ENCODE peak calls at places on chromosome 13, in five cellular contexts. Y is left lung, V is body of pancreas, M is right lobe of liver, K is hepatocyte. J is an unnamed sample.

GRCh38 chr13:74575729-74576125 is 441.5 kb upstream of the KLF12 start:
- DNase-seq in Y (peak; percentile 50), V (peak; percentile 43), K (peak; percentile 69), M (peak; percentile 78), J (peak; percentile 63)

GRCh38 chr13:32472194-32472621 is 44.3 kb upstream of the N4BP2L1 start:
- DNase-seq in K (no peak), Y (no peak), M (no peak), V (no peak), J (no peak)

GRCh38 chr13:102707465-102707864 is 12.6 kb upstream of the METTL21C start:
- DNase-seq in V (no peak), K (no peak), M (no peak), Y (no peak), J (no peak)

GRCh38 chr13:106867249-106867648 is 299.3 kb upstream of the ARGLU1 start:
- DNase-seq in Y (no peak), K (peak; percentile 23), V (peak; percentile 5), M (no peak), J (no peak)

GRCh38 chr13:106078191-106078590 is 457.3 kb downstream of the EFNB2 start:
- DNase-seq in K (no peak), Y (no peak), V (no peak), M (no peak), J (no peak)

GRCh38 chr13:35720290-35720689 is 243.8 kb upstream of the MAB21L1 start:
- DNase-seq in V (no peak), M (no peak), K (no peak), Y (no peak), J (no peak)

GRCh38 chr13:19586904-19587634 is 25.7 kb upstream of the TPTE2 start:
- DNase-seq in K (no peak), Y (peak; percentile 52), V (peak; percentile 12), M (peak; percentile 28), J (peak; percentile 55)

GRCh38 chr13:44396295-44396962 is 22.8 kb downstream of the SERP2 start:
- DNase-seq in M (no peak), V (no peak), Y (no peak), K (no peak), J (no peak)

GRCh38 chr13:48564046-48564445 is 31.2 kb upstream of the RCBTB2 start:
- DNase-seq in Y (no peak), K (no peak), M (no peak), V (no peak), J (no peak)

GRCh38 chr13:113582841-113583631 is 1.5 kb upstream of the TFDP1 start:
- DNase-seq in M (no peak), K (peak; percentile 26), V (no peak), Y (no peak), J (peak; percentile 32)

GRCh38 chr13:79490846-79491245 is 9.9 kb downstream of the NDFIP2 start:
- DNase-seq in V (no peak), M (no peak), K (no peak), Y (no peak), J (no peak)

GRCh38 chr13:76019421-76020044 is 383.4 kb downstream of the LMO7 start:
- DNase-seq in V (no peak), Y (no peak), M (peak; percentile 31), K (peak; percentile 44), J (peak; percentile 39)

GRCh38 chr13:37657134-37657533 is 58.6 kb upstream of the POSTN start:
- DNase-seq in K (no peak), M (no peak), V (no peak), Y (no peak), J (no peak)

DNA sequence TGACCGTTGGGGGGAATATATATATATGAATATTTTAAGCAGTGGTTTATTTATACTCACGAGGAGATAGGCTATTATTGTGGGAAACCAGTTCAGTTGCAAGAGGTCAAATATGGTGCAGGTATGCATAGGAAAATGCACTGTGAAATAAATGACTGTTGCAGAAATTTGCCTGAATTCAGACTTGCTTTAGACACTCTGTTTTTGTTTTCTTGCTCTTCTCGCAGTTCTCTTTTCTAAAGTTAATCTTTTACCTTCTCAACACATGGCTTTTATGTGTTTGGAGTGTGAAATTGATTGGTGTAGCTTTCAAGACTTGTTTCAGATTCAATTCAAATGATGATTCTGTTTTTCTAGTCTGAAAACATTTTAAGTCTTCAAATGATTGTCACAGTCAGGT is 109.7 kb downstream of the LRCH1 start:
- DNase-seq in M (no peak), V (no peak), K (no peak), Y (no peak), J (no peak)
- H3K4me1 ChIP-seq in M (peaks cover 3% of the 10 kb centered on the region), V (peaks cover 68% of the 10 kb centered on the region), K (peaks cover 56% of the 10 kb centered on the region), Y (no peaks in the 10 kb centered on the region), J (peaks cover 62% of the 10 kb centered on the region)

DNA sequence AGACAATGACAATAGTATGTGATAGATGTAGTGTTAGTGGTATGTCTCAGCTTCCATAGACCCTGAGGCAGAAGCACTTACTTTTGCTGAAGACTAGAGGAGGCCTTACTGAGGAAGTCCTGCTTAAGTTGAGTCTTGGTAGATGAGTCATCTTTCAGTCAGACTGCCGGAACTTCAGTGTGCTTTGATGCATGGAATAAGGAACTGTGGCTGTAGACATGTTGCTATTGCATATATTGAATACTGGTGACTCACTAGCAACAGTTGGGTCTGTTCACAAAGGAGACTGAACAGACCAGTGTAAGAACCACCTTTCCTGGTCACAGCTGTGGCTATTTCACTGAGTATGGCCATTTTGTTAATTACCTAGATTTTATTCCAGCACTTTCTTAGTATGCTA is 1000.6 kb downstream of the OLFM4 start:
- DNase-seq in M (no peak), K (peak; percentile 59), Y (no peak), V (no peak), J (no peak)
- H3K4me3 ChIP-seq in M (no peak overlapping the region), K (no peak overlapping the region), Y (no peak overlapping the region), V (no peak overlapping the region), J (no peak overlapping the region)

GRCh38 chr13:51600703-51601102 is 16.4 kb downstream of the WDFY2 start:
- DNase-seq in V (no peak), Y (no peak), K (no peak), M (no peak), J (no peak)

GRCh38 chr13:51601601-51602348 is 17.5 kb downstream of the WDFY2 start:
- DNase-seq in K (no peak), M (no peak), V (no peak), Y (no peak), J (no peak)

GRCh38 chr13:51603716-51604115 is 19.5 kb downstream of the WDFY2 start:
- DNase-seq in V (no peak), K (no peak), M (no peak), Y (no peak), J (no peak)

GRCh38 chr13:51594432-51594831 is 10.2 kb downstream of the WDFY2 start:
- DNase-seq in K (no peak), V (no peak), M (no peak), Y (no peak), J (no peak)

DNA sequence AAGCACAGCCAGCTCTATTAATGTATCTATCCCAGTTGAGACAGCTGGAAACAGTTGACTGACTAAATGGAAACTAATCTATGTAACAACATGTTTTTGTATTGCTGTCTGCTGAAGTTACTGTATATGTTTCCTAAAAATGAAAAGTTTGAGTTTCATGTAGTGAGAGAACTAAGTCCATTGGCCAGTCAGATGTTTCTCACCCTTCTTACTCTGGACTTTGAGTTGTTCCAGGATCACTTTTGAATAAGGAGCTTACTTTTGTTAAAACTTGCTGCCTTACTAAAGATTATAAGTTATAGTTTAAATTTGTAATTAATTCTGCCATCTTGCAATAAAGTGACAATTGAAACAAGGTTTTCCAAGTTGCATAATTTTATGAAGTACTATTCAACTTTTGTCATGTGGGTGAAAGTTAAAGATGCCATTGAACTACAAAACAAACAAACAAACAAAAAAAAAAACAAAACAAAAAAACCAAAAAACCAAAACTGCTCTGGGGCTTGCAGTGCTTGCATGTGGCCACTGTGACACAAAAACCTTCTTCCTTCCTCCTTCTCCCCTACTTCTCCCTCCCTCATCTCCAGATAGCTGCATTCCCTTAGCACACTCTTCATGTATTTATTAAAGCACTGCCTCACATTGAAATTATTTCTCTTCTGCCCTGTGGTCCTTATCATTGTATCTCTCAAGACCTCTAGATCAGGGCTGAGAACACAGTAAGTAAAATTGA is 15.3 kb downstream of the WDFY2 start:
- DNase-seq in K (no peak), Y (no peak), V (no peak), M (no peak), J (no peak)
- TF ChIP-seq CTCF in K (no peak), Y (no peak), V (peak; percentile 24), M (no peak), J (no peak)

GRCh38 chr13:99656843-99657506 is 155.7 kb downstream of the TM9SF2 start:
- DNase-seq in Y (no peak), K (no peak), M (no peak), V (no peak), J (no peak)

GRCh38 chr13:99659234-99659633 is 158.0 kb downstream of the TM9SF2 start:
- DNase-seq in V (no peak), Y (no peak), M (no peak), K (no peak), J (no peak)

GRCh38 chr13:99657848-99658265 is 156.6 kb downstream of the TM9SF2 start:
- DNase-seq in V (peak; percentile 22), M (peak; percentile 34), Y (no peak), K (peak; percentile 40), J (peak; percentile 48)

GRCh38 chr13:99660101-99660500 is 158.8 kb downstream of the TM9SF2 start:
- DNase-seq in V (no peak), M (no peak), Y (no peak), K (no peak), J (no peak)

GRCh38 chr13:99658266-99658991 is 157.2 kb downstream of the TM9SF2 start:
- DNase-seq in Y (peak; percentile 51), V (peak; percentile 24), K (peak; percentile 73), M (peak; percentile 63), J (peak; percentile 65)
- H3K4me1 ChIP-seq in Y (peaks cover 5% of the 10 kb centered on the region), V (peaks cover 7% of the 10 kb centered on the region), K (peaks cover 14% of the 10 kb centered on the region), M (no peaks in the 10 kb centered on the region), J (peaks cover 17% of the 10 kb centered on the region)

DNA sequence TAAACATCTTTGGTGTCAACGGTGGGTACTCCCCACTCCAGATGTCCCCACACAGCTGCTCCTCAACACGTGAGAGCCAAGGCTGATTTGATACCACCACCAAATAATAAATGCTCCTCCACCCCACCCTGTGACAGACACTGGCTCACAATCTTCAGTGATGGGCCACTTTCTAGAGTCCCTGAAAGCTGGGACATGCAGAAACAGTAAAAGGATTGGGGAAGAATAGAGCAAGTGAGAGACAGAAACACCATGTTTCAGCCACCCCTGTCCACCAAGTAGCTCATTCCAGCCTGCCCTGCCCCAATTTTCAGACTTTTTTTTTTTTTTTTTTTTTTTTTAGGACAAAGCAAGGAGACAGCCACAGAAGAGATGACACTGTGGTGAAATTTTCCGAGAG is 1.6 kb downstream of the SLC46A3 start:
- DNase-seq in V (no peak), M (no peak), K (no peak), Y (no peak), J (no peak)
- H3K4me3 ChIP-seq in V (no peak overlapping the region), M (peak overlapping the region; percentile 66), K (no peak overlapping the region), Y (no peak overlapping the region), J (no peak overlapping the region)

DNA sequence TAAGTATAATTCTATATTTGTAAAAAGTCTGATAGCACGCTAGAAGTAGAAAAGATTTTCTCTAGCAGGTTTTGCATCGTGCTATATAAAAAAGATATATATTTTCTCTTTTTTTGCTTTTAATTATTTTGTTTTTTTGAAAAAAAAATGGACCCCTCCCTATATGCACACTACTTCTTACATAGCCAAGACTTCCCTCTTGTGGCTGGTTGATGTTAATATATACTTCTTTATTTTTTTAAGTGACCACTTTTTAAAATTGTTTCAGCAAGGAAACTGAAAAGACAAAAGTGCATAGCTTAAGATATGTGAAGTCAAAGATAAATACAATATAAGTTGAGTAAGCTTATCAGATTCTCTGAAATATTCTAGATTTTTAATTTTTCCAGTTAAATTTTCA is 1202.8 kb downstream of the DIAPH3 start:
- DNase-seq in M (no peak), Y (no peak), V (no peak), K (peak; percentile 23), J (no peak)
- TF ChIP-seq CTCF in M (no peak), Y (no peak), V (no peak), K (peak; percentile 59), J (peak; percentile 10)

J was measured in lower lobe of right lung.